ENCODE peak calls at places on chromosomes 11 and 22, in seven cellular contexts. C, Q, W, X, J, U and H are unnamed samples.
A peak's percentile ranks its signal among the peaks of the same experiment; 100 is the strongest.

GRCh38 chr22:29704528-29705285 is 15.1 kb upstream of the CABP7 start:
- DNase-seq in C (no peak), Q (no peak), W (no peak), X (no peak), J (peak; percentile 89), U (peak; percentile 83), H (no peak)

GRCh38 chr11:72574534-72575460 is 99.4 kb downstream of the PDE2A start:
- DNase-seq in C (no peak), Q (no peak), W (no peak), X (no peak), J (no peak), U (no peak), H (no peak)

GRCh38 chr11:111944139-111944538 is 7.0 kb downstream of the DIXDC1 start:
- DNase-seq in C (no peak), Q (no peak), W (no peak), X (no peak), J (no peak), U (peak; percentile 29), H (peak; percentile 88)

GRCh38 chr22:35465109-35465701 is 65.3 kb downstream of the MCM5 start:
- DNase-seq in C (no peak), Q (no peak), W (no peak), X (no peak), J (no peak), U (peak; percentile 15), H (no peak)

GRCh38 chr11:11916981-11917399 is 75.2 kb downstream of the USP47 start:
- DNase-seq in C (no peak), Q (no peak), W (no peak), X (no peak), J (no peak), U (peak; percentile 2), H (no peak)

GRCh38 chr11:57779275-57779674 is 17.7 kb downstream of the CTNND1 start:
- DNase-seq in C (no peak), Q (no peak), W (no peak), X (no peak), J (no peak), U (peak; percentile 86), H (peak; percentile 58)

GRCh38 chr11:1167751-1168231 is 10.0 kb downstream of the MUC5AC start:
- DNase-seq in C (no peak), Q (no peak), W (no peak), X (no peak), J (peak; percentile 12), U (no peak), H (no peak)

GRCh38 chr22:36838119-36839030 is 21.5 kb upstream of the PVALB start:
- DNase-seq in C (no peak), Q (no peak), W (no peak), X (no peak), J (no peak), U (no peak), H (no peak)

GRCh38 chr22:24938741-24939341 is 7.7 kb downstream of the LHFPL7 start:
- DNase-seq in C (no peak), Q (no peak), W (peak; percentile 58), X (peak; percentile 26), J (peak; percentile 76), U (peak; percentile 49), H (peak; percentile 62)

GRCh38 chr11:74084796-74085541 is 76.1 kb upstream of the UCP3 start:
- DNase-seq in C (no peak), Q (no peak), W (no peak), X (no peak), J (no peak), U (peak; percentile 79), H (no peak)

GRCh38 chr22:37681556-37682049 is 4.5 kb upstream of the NOL12 start:
- DNase-seq in C (peak; percentile 62), Q (no peak), W (peak; percentile 88), X (peak; percentile 72), J (peak; percentile 82), U (peak; percentile 64), H (peak; percentile 29)

GRCh38 chr22:44828193-44828592 is 75.8 kb downstream of the ARHGAP8 start:
- DNase-seq in C (no peak), Q (no peak), W (peak; percentile 88), X (peak; percentile 75), J (peak; percentile 87), U (no peak), H (no peak)

GRCh38 chr11:72617080-72617744 is 57.0 kb downstream of the PDE2A start:
- DNase-seq in C (no peak), Q (no peak), W (no peak), X (no peak), J (peak; percentile 59), U (no peak), H (no peak)

GRCh38 chr11:134250675-134251074 is 2.5 kb downstream of the THYN1 start:
- DNase-seq in C (no peak), Q (no peak), W (no peak), X (no peak), J (no peak), U (no peak), H (no peak)

GRCh38 chr11:94141511-94142307 is 13.1 kb downstream of the PANX1 start:
- DNase-seq in C (no peak), Q (no peak), W (no peak), X (no peak), J (no peak), U (no peak), H (no peak)

GRCh38 chr11:111157571-111157970 is 88.0 kb upstream of the POU2AF2 start:
- DNase-seq in C (no peak), Q (no peak), W (no peak), X (no peak), J (no peak), U (no peak), H (no peak)

GRCh38 chr11:109680127-109680526 is 258.1 kb downstream of the C11orf87 start:
- DNase-seq in C (no peak), Q (no peak), W (no peak), X (no peak), J (no peak), U (no peak), H (no peak)

GRCh38 chr11:134537296-134537695 is 125.3 kb upstream of the B3GAT1 start:
- DNase-seq in C (no peak), Q (no peak), W (peak; percentile 31), X (no peak), J (no peak), U (no peak), H (no peak)

GRCh38 chr22:46799626-46800025 is 37.2 kb downstream of the TBC1D22A start:
- DNase-seq in C (no peak), Q (no peak), W (no peak), X (no peak), J (no peak), U (no peak), H (no peak)

GRCh38 chr11:76221365-76221764 is 15.1 kb upstream of the WNT11 start:
- DNase-seq in C (no peak), Q (no peak), W (no peak), X (no peak), J (no peak), U (no peak), H (no peak)

GRCh38 chr11:19368726-19369364 is 128.1 kb upstream of the E2F8 start:
- DNase-seq in C (no peak), Q (no peak), W (no peak), X (no peak), J (no peak), U (no peak), H (no peak)

GRCh38 chr11:19367051-19367709 is 126.4 kb upstream of the E2F8 start:
- DNase-seq in C (no peak), Q (no peak), W (no peak), X (no peak), J (no peak), U (no peak), H (no peak)

GRCh38 chr11:19370100-19370861 is 129.5 kb upstream of the E2F8 start:
- DNase-seq in C (no peak), Q (no peak), W (no peak), X (no peak), J (no peak), U (no peak), H (peak; percentile 24)

GRCh38 chr11:19365743-19366410 is 125.1 kb upstream of the E2F8 start:
- DNase-seq in C (no peak), Q (no peak), W (no peak), X (no peak), J (no peak), U (no peak), H (no peak)
- TF ChIP-seq JUND in C (no peak), Q (no peak), W (no peak), X (no peak), J (no peak), U (no peak), H (no peak)

GRCh38 chr11:15927196-15927865 is 429.0 kb downstream of the SOX6 start:
- DNase-seq in C (no peak), Q (no peak), W (no peak), X (no peak), J (no peak), U (no peak), H (no peak)

GRCh38 chr11:15923169-15923568 is 433.2 kb downstream of the SOX6 start:
- DNase-seq in C (no peak), Q (no peak), W (no peak), X (no peak), J (peak; percentile 44), U (no peak), H (peak; percentile 18)

GRCh38 chr11:15929371-15929801 is 427.0 kb downstream of the SOX6 start:
- DNase-seq in C (no peak), Q (no peak), W (no peak), X (no peak), J (no peak), U (no peak), H (no peak)

GRCh38 chr11:15927866-15928217 is 428.5 kb downstream of the SOX6 start:
- DNase-seq in C (no peak), Q (no peak), W (no peak), X (no peak), J (no peak), U (no peak), H (no peak)

GRCh38 chr11:15926071-15926470 is 430.3 kb downstream of the SOX6 start:
- DNase-seq in C (no peak), Q (no peak), W (no peak), X (no peak), J (no peak), U (no peak), H (no peak)
- TF ChIP-seq JUND in C (no peak), Q (no peak), W (no peak), X (no peak), J (no peak), U (no peak), H (no peak)

DNA sequence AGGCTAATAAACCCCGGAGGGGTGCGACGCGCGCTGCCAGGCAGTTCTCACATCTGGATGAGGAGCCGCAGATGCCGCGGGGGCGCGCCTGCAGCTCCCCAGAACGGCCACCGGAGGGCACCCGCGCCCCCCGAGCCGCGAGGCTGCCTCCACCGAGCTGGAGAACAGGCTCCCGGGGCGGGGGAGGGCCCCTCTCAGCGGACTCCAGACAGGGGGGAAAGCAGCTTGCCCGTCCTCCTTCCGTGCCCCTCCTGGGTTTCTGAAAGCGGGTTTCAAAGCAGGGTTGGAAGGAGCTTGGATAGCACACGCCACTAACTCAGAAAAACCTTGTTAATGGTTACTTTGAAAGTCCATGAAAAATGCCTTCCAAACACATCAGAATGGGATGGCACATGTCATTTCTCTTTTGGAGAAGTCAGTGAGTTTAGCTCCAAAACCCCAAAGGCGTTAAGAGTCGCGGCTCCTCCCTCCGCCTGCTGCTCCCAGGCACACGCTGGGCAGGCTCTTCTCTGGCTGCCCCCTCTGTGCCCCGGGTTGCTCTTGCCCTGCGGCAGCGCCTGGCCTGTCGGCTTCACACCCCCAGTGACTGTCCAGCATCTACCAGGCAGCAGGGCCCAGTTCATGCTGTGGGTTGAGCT is 317.8 kb downstream of the NTM start:
- DNase-seq in C (no peak), Q (no peak), W (peak; percentile 93), X (peak; percentile 88), J (peak; percentile 96), U (peak; percentile 9), H (peak; percentile 85)
- TF ChIP-seq JUND in C (no peak), Q (no peak), W (no peak), X (no peak), J (no peak), U (no peak), H (no peak)

GRCh38 chr22:49620003-49620556 is 207.6 kb downstream of the BRD1 start:
- DNase-seq in C (no peak), Q (no peak), W (no peak), X (no peak), J (no peak), U (no peak), H (no peak)
- TF ChIP-seq JUND in C (no peak), Q (no peak), W (no peak), X (no peak), J (no peak), U (no peak), H (no peak)